ENCODE peak calls at places on chromosomes 6 and 20, in eight cellular contexts. E, L, J, X, V, C, A and G are unnamed samples.

GRCh38 chr20:25012616-25013189 is 20.2 kb upstream of the APMAP start:
- DNase-seq in E (no peak), L (no peak), J (no peak), X (no peak), V (no peak), C (no peak), A (no peak), G (peak)

GRCh38 chr6:27294409-27294808 is 17.7 kb downstream of the POM121L2 start:
- DNase-seq in E (no peak), L (no peak), J (no peak), X (no peak), V (no peak), C (no peak), A (no peak), G (no peak)

GRCh38 chr6:74073896-74074295 is 377.9 kb downstream of the CD109 start:
- DNase-seq in E (peak), L (no peak), J (no peak), X (peak), V (no peak), C (no peak), A (no peak), G (no peak)

GRCh38 chr20:58555078-58555765 is 40.0 kb upstream of the APCDD1L start:
- DNase-seq in E (peak), L (no peak), J (peak), X (peak), V (peak), C (no peak), A (no peak), G (peak)

GRCh38 chr20:50765674-50766073 is 29.2 kb upstream of the BCAS4 start:
- DNase-seq in E (no peak), L (no peak), J (no peak), X (no peak), V (no peak), C (no peak), A (no peak), G (no peak)

GRCh38 chr6:118377711-118378414 is 170.2 kb upstream of the PLN start:
- DNase-seq in E (no peak), L (no peak), J (no peak), X (no peak), V (no peak), C (no peak), A (peak), G (no peak)

GRCh38 chr20:36957875-36958667 is 6.6 kb upstream of the SAMHD1 start:
- DNase-seq in E (no peak), L (no peak), J (no peak), X (no peak), V (no peak), C (no peak), A (peak), G (no peak)

GRCh38 chr20:31497838-31498540 is 16.3 kb upstream of the HM13 start:
- DNase-seq in E (peak), L (no peak), J (no peak), X (peak), V (no peak), C (no peak), A (no peak), G (no peak)

GRCh38 chr6:55141611-55142010 is 32.7 kb upstream of the HCRTR2 start:
- DNase-seq in E (no peak), L (no peak), J (peak), X (peak), V (no peak), C (no peak), A (no peak), G (no peak)

GRCh38 chr20:54723723-54724122 is 248.3 kb downstream of the DOK5 start:
- DNase-seq in E (no peak), L (no peak), J (no peak), X (no peak), V (no peak), C (no peak), A (no peak), G (no peak)

GRCh38 chr20:13021205-13021970 is 12.6 kb downstream of the SPTLC3 start:
- DNase-seq in E (no peak), L (no peak), J (no peak), X (no peak), V (no peak), C (no peak), A (no peak), G (no peak)

GRCh38 chr6:167031082-167031709 is 32.0 kb downstream of the CEP43 start:
- DNase-seq in E (no peak), L (no peak), J (peak), X (peak), V (no peak), C (no peak), A (no peak), G (peak)

GRCh38 chr6:12371641-12372146 is 81.5 kb downstream of the EDN1 start:
- DNase-seq in E (peak), L (no peak), J (peak), X (peak), V (no peak), C (no peak), A (peak), G (no peak)

GRCh38 chr6:3664641-3665041 is 86.9 kb downstream of the PXDC1 start:
- DNase-seq in E (no peak), L (no peak), J (peak), X (no peak), V (no peak), C (no peak), A (no peak), G (no peak)

GRCh38 chr20:54276577-54277169 is 68.8 kb downstream of the PFDN4 start:
- DNase-seq in E (no peak), L (no peak), J (no peak), X (no peak), V (no peak), C (no peak), A (no peak), G (no peak)

GRCh38 chr6:107731422-107732319 is 92.4 kb downstream of the SCML4 start:
- DNase-seq in E (no peak), L (peak), J (no peak), X (no peak), V (no peak), C (no peak), A (peak), G (no peak)

GRCh38 chr6:147262943-147263342 is 58.7 kb downstream of the STXBP5 start:
- DNase-seq in E (no peak), L (no peak), J (no peak), X (no peak), V (no peak), C (no peak), A (no peak), G (no peak)

GRCh38 chr6:35675871-35676459 is 12.8 kb downstream of the FKBP5 start:
- DNase-seq in E (no peak), L (no peak), J (no peak), X (no peak), V (no peak), C (no peak), A (no peak), G (no peak)

GRCh38 chr6:20900396-20901160 is 366.3 kb downstream of the CDKAL1 start:
- DNase-seq in E (no peak), L (no peak), J (no peak), X (no peak), V (no peak), C (no peak), A (no peak), G (no peak)

GRCh38 chr20:40959325-40960092 is 69.1 kb upstream of the TOP1 start:
- DNase-seq in E (no peak), L (no peak), J (no peak), X (no peak), V (no peak), C (no peak), A (no peak), G (no peak)

GRCh38 chr6:127457444-127458064 is 1.6 kb downstream of the KIAA0408 start:
- DNase-seq in E (peak), L (no peak), J (peak), X (peak), V (no peak), C (peak), A (peak), G (no peak)

GRCh38 chr20:58212636-58213035 is 15.8 kb downstream of the ANKRD60 start:
- DNase-seq in E (no peak), L (no peak), J (no peak), X (no peak), V (no peak), C (no peak), A (no peak), G (no peak)

GRCh38 chr20:1872456-1873183 is 22.6 kb upstream of the SIRPA start:
- DNase-seq in E (no peak), L (no peak), J (no peak), X (no peak), V (no peak), C (no peak), A (no peak), G (no peak)

GRCh38 chr6:6674872-6675271 is 86.4 kb downstream of the LY86 start:
- DNase-seq in E (no peak), L (no peak), J (no peak), X (peak), V (no peak), C (no peak), A (peak), G (no peak)

GRCh38 chr6:40349092-40349491 is 238.1 kb downstream of the LRFN2 start:
- DNase-seq in E (peak), L (no peak), J (no peak), X (peak), V (no peak), C (no peak), A (peak), G (no peak)

GRCh38 chr6:39941138-39941537 is 6.9 kb upstream of the MOCS1 start:
- DNase-seq in E (no peak), L (no peak), J (peak), X (no peak), V (no peak), C (no peak), A (no peak), G (no peak)

GRCh38 chr6:150183105-150183504 is 40.3 kb downstream of the PPP1R14C start:
- DNase-seq in E (no peak), L (no peak), J (no peak), X (no peak), V (no peak), C (no peak), A (no peak), G (no peak)

GRCh38 chr6:84553527-84553926 is 210.9 kb downstream of the TBX18 start:
- DNase-seq in E (no peak), L (no peak), J (peak), X (peak), V (no peak), C (no peak), A (no peak), G (no peak)

GRCh38 chr20:23445596-23446217 is 6.2 kb downstream of the CSTL1 start:
- DNase-seq in E (peak), L (no peak), J (peak), X (peak), V (peak), C (no peak), A (no peak), G (no peak)

GRCh38 chr20:11159728-11160127 is 485.9 kb upstream of the JAG1 start:
- DNase-seq in E (peak), L (no peak), J (peak), X (no peak), V (peak), C (no peak), A (no peak), G (peak)